ENCODE peak calls at places on chromosome 10, in four cellular contexts. M is uterus, I is cardiac fibroblast, U is NCI-H2171 treated with DMSO at 0.1 percent for 48 hours. A is an unnamed sample.

GRCh38 chr10:14382022-14382421 is 51.3 kb upstream of the FRMD4A start:
- DNase-seq in U (no peak), M (no peak), I (no peak), A (peak)

GRCh38 chr10:125057158-125058001 is 103.0 kb downstream of the CTBP2 start:
- DNase-seq in U (no peak), I (peak), M (peak), A (peak)

GRCh38 chr10:116663342-116663741 is 42.6 kb downstream of the PNLIPRP2 start:
- DNase-seq in U (no peak), M (no peak), I (no peak), A (no peak)

GRCh38 chr10:73614711-73615110 is 23.6 kb upstream of the USP54 start:
- DNase-seq in M (no peak), U (no peak), I (no peak), A (no peak)

GRCh38 chr10:94402204-94403033 is at the start of gene TBC1D12:
- DNase-seq in I (peak), U (peak), M (peak), A (peak)

GRCh38 chr10:110657968-110658691 is 14.0 kb downstream of the RBM20 start:
- DNase-seq in M (no peak), I (no peak), U (no peak), A (no peak)

GRCh38 chr10:43235070-43235900 is 31.6 kb downstream of the RASGEF1A start:
- DNase-seq in U (no peak), M (peak), I (no peak), A (no peak)

GRCh38 chr10:5014936-5015335 is 11.3 kb upstream of the AKR1C2 start:
- DNase-seq in U (no peak), M (no peak), I (peak), A (no peak)

GRCh38 chr10:77392851-77393250 is 244.8 kb downstream of the KCNMA1 start:
- DNase-seq in M (no peak), U (no peak), I (peak), A (peak)

GRCh38 chr10:21363087-21363752 is 162.3 kb downstream of the SKIDA1 start:
- DNase-seq in I (no peak), M (no peak), U (no peak), A (no peak)

GRCh38 chr10:96301616-96302015 is 2.6 kb upstream of the DNTT start:
- DNase-seq in I (no peak), U (no peak), M (no peak), A (no peak)

GRCh38 chr10:3635697-3636096 is 149.3 kb downstream of the KLF6 start:
- DNase-seq in M (no peak), U (no peak), I (no peak), A (no peak)

GRCh38 chr10:2202401-2202800 is 465.1 kb upstream of the ADARB2 start:
- DNase-seq in U (no peak), M (no peak), I (no peak), A (no peak)

GRCh38 chr10:119496282-119496681 is 46.2 kb downstream of the RGS10 start:
- DNase-seq in U (no peak), I (no peak), M (no peak), A (no peak)

GRCh38 chr10:101645659-101646058 is 49.3 kb downstream of the FBXW4 start:
- DNase-seq in I (no peak), M (no peak), U (no peak), A (no peak)

GRCh38 chr10:102941401-102941800 is 23.3 kb downstream of the CNNM2 start:
- DNase-seq in U (no peak), M (no peak), I (no peak), A (no peak)

GRCh38 chr10:78203915-78204818 is 170.5 kb downstream of the RPS24 start:
- DNase-seq in I (peak), M (peak), U (peak), A (no peak)

GRCh38 chr10:59708816-59709471 is 706 bp downstream of the SLC16A9 start:
- DNase-seq in I (peak), M (peak), U (peak), A (no peak)